ENCODE peak calls at places on chromosomes 2 and 18, in six cellular contexts. L, H, O, S, K and J are unnamed samples.
A peak's percentile ranks its signal among the peaks of the same experiment; 100 is the strongest.

GRCh38 chr2:122414911-122415310 is 659.5 kb downstream of the TSN start:
- DNase-seq in L (no peak), H (no peak), O (no peak), S (no peak), K (no peak), J (peak; percentile 91)

GRCh38 chr2:36476411-36476810 is 120.8 kb downstream of the CRIM1 start:
- DNase-seq in L (no peak), H (no peak), O (no peak), S (no peak), K (no peak), J (no peak)

GRCh38 chr2:226450141-226450540 is 349.5 kb downstream of the IRS1 start:
- DNase-seq in L (peak; percentile 72), H (no peak), O (no peak), S (no peak), K (no peak), J (no peak)

GRCh38 chr2:58448065-58448507 is 207.0 kb upstream of the FANCL start:
- DNase-seq in L (peak; percentile 59), H (peak; percentile 73), O (peak; percentile 68), S (peak; percentile 62), K (no peak), J (peak; percentile 92)

GRCh38 chr2:240931319-240931949 is 25.3 kb downstream of the CROCC2 start:
- DNase-seq in L (no peak), H (no peak), O (no peak), S (no peak), K (no peak), J (no peak)

GRCh38 chr2:14616342-14616741 is 16.2 kb upstream of the LRATD1 start:
- DNase-seq in L (peak; percentile 46), H (no peak), O (no peak), S (peak; percentile 56), K (no peak), J (peak; percentile 23)

GRCh38 chr2:32746554-32747133 is 118.8 kb downstream of the TTC27 start:
- DNase-seq in L (peak; percentile 51), H (peak; percentile 22), O (peak; percentile 70), S (no peak), K (no peak), J (no peak)

GRCh38 chr18:46167971-46168370 is 63.8 kb downstream of the HAUS1 start:
- DNase-seq in L (no peak), H (no peak), O (no peak), S (no peak), K (no peak), J (no peak)

GRCh38 chr2:223944166-223944703 is 900 bp downstream of the WDFY1 start:
- DNase-seq in L (no peak), H (no peak), O (no peak), S (no peak), K (peak; percentile 72), J (peak; percentile 39)

GRCh38 chr2:10844083-10844482 is 31.5 kb upstream of the PDIA6 start:
- DNase-seq in L (peak; percentile 85), H (no peak), O (peak; percentile 75), S (no peak), K (no peak), J (peak; percentile 64)

GRCh38 chr2:158457826-158458616 is 1.3 kb downstream of the PKP4 start:
- DNase-seq in L (peak; percentile 45), H (peak; percentile 20), O (peak; percentile 60), S (no peak), K (peak; percentile 86), J (peak; percentile 59)

GRCh38 chr2:136008205-136008865 is 22.9 kb upstream of the DARS1 start:
- DNase-seq in L (no peak), H (no peak), O (no peak), S (no peak), K (no peak), J (no peak)

GRCh38 chr2:206515580-206515979 is 72.2 kb downstream of the ADAM23 start:
- DNase-seq in L (no peak), H (no peak), O (no peak), S (no peak), K (no peak), J (no peak)

GRCh38 chr2:15940661-15941482 is 522 bp downstream of the MYCN start:
- DNase-seq in L (no peak), H (no peak), O (peak; percentile 3), S (no peak), K (no peak), J (no peak)

GRCh38 chr2:77479895-77480294 is 42.3 kb downstream of the LRRTM4 start:
- DNase-seq in L (peak; percentile 6), H (no peak), O (no peak), S (no peak), K (no peak), J (no peak)

GRCh38 chr2:222057249-222058073 is 241.3 kb downstream of the PAX3 start:
- DNase-seq in L (no peak), H (peak; percentile 15), O (peak; percentile 24), S (no peak), K (no peak), J (no peak)
- TF ChIP-seq CTCF in L (peak; percentile 55), H (peak; percentile 58), O (peak; percentile 40), S (peak; percentile 50), K (peak; percentile 93), J (peak; percentile 54)

GRCh38 chr2:231545105-231545902 is 15.1 kb upstream of the NMUR1 start:
- DNase-seq in L (peak; percentile 83), H (peak; percentile 75), O (peak; percentile 78), S (peak; percentile 39), K (no peak), J (no peak)

GRCh38 chr2:231540017-231540416 is 9.8 kb upstream of the NMUR1 start:
- DNase-seq in L (no peak), H (no peak), O (no peak), S (no peak), K (no peak), J (no peak)

GRCh38 chr2:231546014-231546413 is 15.8 kb upstream of the NMUR1 start:
- DNase-seq in L (no peak), H (no peak), O (no peak), S (no peak), K (no peak), J (no peak)

GRCh38 chr2:231547315-231548110 is 17.3 kb upstream of the NMUR1 start:
- DNase-seq in L (no peak), H (no peak), O (no peak), S (no peak), K (no peak), J (no peak)

GRCh38 chr2:231541605-231542509 is 11.6 kb upstream of the NMUR1 start:
- DNase-seq in L (no peak), H (no peak), O (peak; percentile 63), S (no peak), K (no peak), J (no peak)
- TF ChIP-seq CTCF in L (no peak), H (peak; percentile 30), O (peak; percentile 14), S (no peak), K (peak; percentile 46), J (no peak)

DNA sequence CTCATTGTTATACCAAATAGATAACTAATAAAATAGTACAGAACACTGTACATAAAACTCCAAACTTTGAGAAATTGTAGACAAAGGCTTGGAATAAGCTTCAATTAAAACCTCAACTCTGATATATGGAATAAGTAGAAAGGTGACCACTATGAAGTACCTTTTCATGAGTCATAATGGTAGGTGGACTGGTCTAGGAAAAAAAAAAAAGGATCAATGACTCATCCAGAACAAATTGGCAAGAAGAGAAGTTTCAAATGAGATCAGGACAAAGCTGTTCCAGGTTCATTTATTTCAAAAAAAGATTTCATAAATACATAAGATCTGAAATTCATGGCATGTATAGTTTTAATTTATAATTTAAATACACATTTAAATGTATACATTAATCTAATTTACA is 769.7 kb downstream of the SUCLG1 start:
- DNase-seq in L (no peak), H (no peak), O (no peak), S (no peak), K (no peak), J (peak; percentile 59)
- TF ChIP-seq CTCF in L (no peak), H (no peak), O (no peak), S (no peak), K (no peak), J (no peak)

DNA sequence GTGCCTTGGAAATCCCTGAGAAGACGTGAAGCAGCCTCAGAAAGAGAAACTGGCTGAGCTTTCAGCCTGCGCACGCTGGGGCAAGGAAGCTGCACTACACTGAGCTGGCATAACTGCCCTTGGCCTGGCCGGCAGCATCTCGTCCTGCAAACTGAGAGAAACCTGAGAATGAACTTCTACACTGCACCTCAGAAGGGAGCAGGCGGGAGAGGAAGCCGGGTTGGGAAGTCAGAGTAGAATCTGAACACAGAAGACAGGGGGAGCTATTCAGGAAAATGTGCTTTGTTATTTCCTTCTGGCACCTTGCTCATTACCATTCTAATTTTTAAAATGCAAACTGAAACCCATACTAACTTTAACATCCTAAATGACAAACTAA is 70.9 kb downstream of the ZEB2 start:
- DNase-seq in L (no peak), H (no peak), O (no peak), S (no peak), K (no peak), J (no peak)
- TF ChIP-seq CTCF in L (no peak), H (peak; percentile 4), O (peak; percentile 35), S (peak; percentile 21), K (peak; percentile 59), J (no peak)

GRCh38 chr2:22691666-22692065 is 693.3 kb upstream of the KLHL29 start:
- DNase-seq in L (no peak), H (no peak), O (no peak), S (no peak), K (no peak), J (no peak)
- TF ChIP-seq CTCF in L (no peak), H (no peak), O (no peak), S (no peak), K (no peak), J (no peak)

GRCh38 chr2:112254466-112255240 is at the start of gene ZC3H8:
- DNase-seq in L (peak; percentile 51), H (peak; percentile 80), O (peak; percentile 91), S (peak; percentile 46), K (peak; percentile 97), J (peak; percentile 90)
- TF ChIP-seq CTCF in L (no peak), H (no peak), O (no peak), S (no peak), K (no peak), J (no peak)